ENCODE peak calls at places on chromosomes 12 and 14, in ten cellular contexts. One of them, this sample, is unnamed.

GRCh38 chr14:36658091-36659009 is 3.3 kb upstream of the PAX9 start:
- DNase-seq in epithelial cell of esophagus: no peak
- DNase-seq in cardiac muscle cell: no peak
- DNase-seq in AG08395: no peak
- DNase-seq in NCI-H1092 treated with DMSO at 0.1 percent for 48 hours: no peak
- DNase-seq in osteocyte: no peak
- DNase-seq in HS-5: no peak
- DNase-seq in AML-193: no peak
- DNase-seq in astrocyte: no peak
- DNase-seq in substantia nigra: no peak
- DNase-seq in this sample: no peak

GRCh38 chr12:95073698-95074520 is 491 bp upstream of the NR2C1 start:
- DNase-seq in epithelial cell of esophagus: peak; percentile 11
- DNase-seq in cardiac muscle cell: no peak
- DNase-seq in AG08395: no peak
- DNase-seq in NCI-H1092 treated with DMSO at 0.1 percent for 48 hours: no peak
- DNase-seq in osteocyte: no peak
- DNase-seq in HS-5: no peak
- DNase-seq in AML-193: no peak
- DNase-seq in astrocyte: no peak
- DNase-seq in substantia nigra: no peak
- DNase-seq in this sample: no peak

GRCh38 chr12:32765906-32766305 is 10.2 kb upstream of the YARS2 start:
- DNase-seq in epithelial cell of esophagus: no peak
- DNase-seq in cardiac muscle cell: peak; percentile 35
- DNase-seq in AG08395: no peak
- DNase-seq in NCI-H1092 treated with DMSO at 0.1 percent for 48 hours: no peak
- DNase-seq in osteocyte: no peak
- DNase-seq in HS-5: no peak
- DNase-seq in AML-193: no peak
- DNase-seq in astrocyte: peak; percentile 62
- DNase-seq in substantia nigra: no peak
- DNase-seq in this sample: no peak

GRCh38 chr12:2008677-2009076 is 4.4 kb upstream of the DCP1B start:
- DNase-seq in epithelial cell of esophagus: no peak
- DNase-seq in cardiac muscle cell: no peak
- DNase-seq in AG08395: no peak
- DNase-seq in NCI-H1092 treated with DMSO at 0.1 percent for 48 hours: no peak
- DNase-seq in osteocyte: no peak
- DNase-seq in HS-5: no peak
- DNase-seq in AML-193: no peak
- DNase-seq in astrocyte: peak; percentile 33
- DNase-seq in substantia nigra: no peak
- DNase-seq in this sample: no peak

GRCh38 chr12:127811988-127812387 is 455.0 kb upstream of the TMEM132C start:
- DNase-seq in epithelial cell of esophagus: no peak
- DNase-seq in cardiac muscle cell: peak; percentile 1
- DNase-seq in AG08395: peak; percentile 86
- DNase-seq in NCI-H1092 treated with DMSO at 0.1 percent for 48 hours: no peak
- DNase-seq in osteocyte: no peak
- DNase-seq in HS-5: no peak
- DNase-seq in AML-193: no peak
- DNase-seq in astrocyte: peak; percentile 99
- DNase-seq in substantia nigra: no peak
- DNase-seq in this sample: no peak

GRCh38 chr14:69610859-69611263 is 535 bp upstream of the SUSD6 start:
- DNase-seq in epithelial cell of esophagus: no peak
- DNase-seq in cardiac muscle cell: no peak
- DNase-seq in AG08395: peak; percentile 18
- DNase-seq in NCI-H1092 treated with DMSO at 0.1 percent for 48 hours: no peak
- DNase-seq in osteocyte: no peak
- DNase-seq in HS-5: no peak
- DNase-seq in AML-193: no peak
- DNase-seq in astrocyte: no peak
- DNase-seq in substantia nigra: no peak
- DNase-seq in this sample: no peak

GRCh38 chr12:27513155-27513824 is 10.7 kb upstream of the PPFIBP1 start:
- DNase-seq in epithelial cell of esophagus: no peak
- DNase-seq in cardiac muscle cell: no peak
- DNase-seq in AG08395: no peak
- DNase-seq in NCI-H1092 treated with DMSO at 0.1 percent for 48 hours: no peak
- DNase-seq in osteocyte: no peak
- DNase-seq in HS-5: no peak
- DNase-seq in AML-193: no peak
- DNase-seq in astrocyte: no peak
- DNase-seq in substantia nigra: no peak
- DNase-seq in this sample: no peak

GRCh38 chr12:52036587-52037171 is 14.6 kb upstream of the NR4A1 start:
- DNase-seq in epithelial cell of esophagus: peak; percentile 77
- DNase-seq in cardiac muscle cell: peak; percentile 87
- DNase-seq in AG08395: peak; percentile 86
- DNase-seq in NCI-H1092 treated with DMSO at 0.1 percent for 48 hours: no peak
- DNase-seq in osteocyte: peak; percentile 91
- DNase-seq in HS-5: no peak
- DNase-seq in AML-193: no peak
- DNase-seq in astrocyte: peak; percentile 60
- DNase-seq in substantia nigra: peak; percentile 58
- DNase-seq in this sample: peak; percentile 66

GRCh38 chr14:36207500-36207899 is 31.0 kb upstream of the PTCSC3 start:
- DNase-seq in epithelial cell of esophagus: peak; percentile 28
- DNase-seq in cardiac muscle cell: peak; percentile 4
- DNase-seq in AG08395: no peak
- DNase-seq in NCI-H1092 treated with DMSO at 0.1 percent for 48 hours: peak; percentile 60
- DNase-seq in osteocyte: no peak
- DNase-seq in HS-5: no peak
- DNase-seq in AML-193: no peak
- DNase-seq in astrocyte: no peak
- DNase-seq in substantia nigra: no peak
- DNase-seq in this sample: no peak

GRCh38 chr12:113911971-113912760 is 54.0 kb downstream of the RBM19 start:
- DNase-seq in epithelial cell of esophagus: no peak
- DNase-seq in cardiac muscle cell: no peak
- DNase-seq in AG08395: no peak
- DNase-seq in NCI-H1092 treated with DMSO at 0.1 percent for 48 hours: no peak
- DNase-seq in osteocyte: no peak
- DNase-seq in HS-5: no peak
- DNase-seq in AML-193: no peak
- DNase-seq in astrocyte: no peak
- DNase-seq in substantia nigra: no peak
- DNase-seq in this sample: no peak

GRCh38 chr12:14998941-14999340 is 26.1 kb downstream of the PDE6H start:
- DNase-seq in epithelial cell of esophagus: no peak
- DNase-seq in cardiac muscle cell: no peak
- DNase-seq in AG08395: no peak
- DNase-seq in NCI-H1092 treated with DMSO at 0.1 percent for 48 hours: no peak
- DNase-seq in osteocyte: no peak
- DNase-seq in HS-5: no peak
- DNase-seq in AML-193: no peak
- DNase-seq in astrocyte: peak; percentile 14
- DNase-seq in substantia nigra: no peak
- DNase-seq in this sample: no peak

GRCh38 chr14:59632381-59632780 is 55.8 kb upstream of the CCDC175 start:
- DNase-seq in epithelial cell of esophagus: peak; percentile 57
- DNase-seq in cardiac muscle cell: peak; percentile 40
- DNase-seq in AG08395: no peak
- DNase-seq in NCI-H1092 treated with DMSO at 0.1 percent for 48 hours: peak; percentile 32
- DNase-seq in osteocyte: no peak
- DNase-seq in HS-5: no peak
- DNase-seq in AML-193: peak; percentile 41
- DNase-seq in astrocyte: peak; percentile 3
- DNase-seq in substantia nigra: peak; percentile 3
- DNase-seq in this sample: peak; percentile 8

GRCh38 chr14:61296707-61297502 is 15.8 kb upstream of the TMEM30B start:
- DNase-seq in epithelial cell of esophagus: peak; percentile 65
- DNase-seq in cardiac muscle cell: peak; percentile 71
- DNase-seq in AG08395: peak; percentile 46
- DNase-seq in NCI-H1092 treated with DMSO at 0.1 percent for 48 hours: peak; percentile 58
- DNase-seq in osteocyte: no peak
- DNase-seq in HS-5: no peak
- DNase-seq in AML-193: peak; percentile 36
- DNase-seq in astrocyte: peak; percentile 11
- DNase-seq in substantia nigra: no peak
- DNase-seq in this sample: peak; percentile 34

GRCh38 chr12:98637068-98637467 is 7.5 kb downstream of the IKBIP start:
- DNase-seq in epithelial cell of esophagus: no peak
- DNase-seq in cardiac muscle cell: no peak
- DNase-seq in AG08395: no peak
- DNase-seq in NCI-H1092 treated with DMSO at 0.1 percent for 48 hours: no peak
- DNase-seq in osteocyte: no peak
- DNase-seq in HS-5: no peak
- DNase-seq in AML-193: no peak
- DNase-seq in astrocyte: no peak
- DNase-seq in substantia nigra: no peak
- DNase-seq in this sample: no peak

GRCh38 chr12:3791475-3791874 is 38.6 kb upstream of the CRACR2A start:
- DNase-seq in epithelial cell of esophagus: no peak
- DNase-seq in cardiac muscle cell: no peak
- DNase-seq in AG08395: no peak
- DNase-seq in NCI-H1092 treated with DMSO at 0.1 percent for 48 hours: no peak
- DNase-seq in osteocyte: no peak
- DNase-seq in HS-5: no peak
- DNase-seq in AML-193: no peak
- DNase-seq in astrocyte: no peak
- DNase-seq in substantia nigra: no peak
- DNase-seq in this sample: no peak

GRCh38 chr12:50241178-50241577 is 42.1 kb downstream of the LIMA1 start:
- DNase-seq in epithelial cell of esophagus: no peak
- DNase-seq in cardiac muscle cell: no peak
- DNase-seq in AG08395: no peak
- DNase-seq in NCI-H1092 treated with DMSO at 0.1 percent for 48 hours: peak; percentile 16
- DNase-seq in osteocyte: no peak
- DNase-seq in HS-5: no peak
- DNase-seq in AML-193: no peak
- DNase-seq in astrocyte: no peak
- DNase-seq in substantia nigra: no peak
- DNase-seq in this sample: no peak

GRCh38 chr14:35134329-35135123 is 12.2 kb downstream of the PRORP start:
- DNase-seq in epithelial cell of esophagus: no peak
- DNase-seq in cardiac muscle cell: no peak
- DNase-seq in AG08395: no peak
- DNase-seq in NCI-H1092 treated with DMSO at 0.1 percent for 48 hours: no peak
- DNase-seq in osteocyte: no peak
- DNase-seq in HS-5: no peak
- DNase-seq in AML-193: no peak
- DNase-seq in astrocyte: no peak
- DNase-seq in substantia nigra: no peak
- DNase-seq in this sample: no peak

GRCh38 chr12:52005903-52006703 is 643 bp upstream of the TAMALIN start:
- DNase-seq in epithelial cell of esophagus: no peak
- DNase-seq in cardiac muscle cell: peak; percentile 37
- DNase-seq in AG08395: no peak
- DNase-seq in NCI-H1092 treated with DMSO at 0.1 percent for 48 hours: no peak
- DNase-seq in osteocyte: no peak
- DNase-seq in HS-5: no peak
- DNase-seq in AML-193: peak; percentile 55
- DNase-seq in astrocyte: no peak
- DNase-seq in substantia nigra: no peak
- DNase-seq in this sample: no peak

GRCh38 chr14:102525213-102526143 is 15.9 kb upstream of the ANKRD9 start:
- DNase-seq in epithelial cell of esophagus: peak; percentile 74
- DNase-seq in cardiac muscle cell: peak; percentile 75
- DNase-seq in AG08395: peak; percentile 29
- DNase-seq in NCI-H1092 treated with DMSO at 0.1 percent for 48 hours: peak; percentile 57
- DNase-seq in osteocyte: no peak
- DNase-seq in HS-5: peak; percentile 31
- DNase-seq in AML-193: peak; percentile 44
- DNase-seq in astrocyte: peak; percentile 59
- DNase-seq in substantia nigra: no peak
- DNase-seq in this sample: peak; percentile 59

GRCh38 chr14:89586258-89587127 is 169.5 kb upstream of the FOXN3 start:
- DNase-seq in epithelial cell of esophagus: no peak
- DNase-seq in cardiac muscle cell: no peak
- DNase-seq in AG08395: no peak
- DNase-seq in NCI-H1092 treated with DMSO at 0.1 percent for 48 hours: no peak
- DNase-seq in osteocyte: peak; percentile 6
- DNase-seq in HS-5: no peak
- DNase-seq in AML-193: no peak
- DNase-seq in astrocyte: no peak
- DNase-seq in substantia nigra: no peak
- DNase-seq in this sample: no peak

GRCh38 chr12:2139651-2140050 is 86.9 kb downstream of the CACNA1C start:
- DNase-seq in epithelial cell of esophagus: no peak
- DNase-seq in cardiac muscle cell: no peak
- DNase-seq in AG08395: no peak
- DNase-seq in NCI-H1092 treated with DMSO at 0.1 percent for 48 hours: no peak
- DNase-seq in osteocyte: no peak
- DNase-seq in HS-5: no peak
- DNase-seq in AML-193: no peak
- DNase-seq in astrocyte: no peak
- DNase-seq in substantia nigra: no peak
- DNase-seq in this sample: no peak

This sample was measured in DND-41.